ENCODE peak calls at places on chromosomes 5 and 9, in eight cellular contexts. R is AG09309; O is PC-3; M is tibial artery; E is heart right ventricle; W is left ventricle myocardium inferior; D is mucosa of descending colon; B is activated CD8-positive, alpha-beta T cell treated with anti-CD3 and anti-CD28 coated beads for 36 hours. V is an unnamed sample.

GRCh38 chr9:137478613-137479314 is 19.6 kb upstream of the NSMF start:
- DNase-seq in M (peak; percentile 60), O (no peak), D (no peak), B (no peak), E (no peak), W (no peak), R (no peak), V (no peak)

GRCh38 chr5:114223866-114224265 is 138.0 kb upstream of the KCNN2 start:
- DNase-seq in B (no peak), O (peak; percentile 58), D (peak; percentile 3), R (no peak), W (no peak), M (no peak), E (no peak), V (no peak)

GRCh38 chr5:145543968-145544367 is 291.2 kb downstream of the PRELID2 start:
- DNase-seq in M (no peak), R (no peak), O (no peak), W (no peak), B (no peak), D (peak; percentile 52), E (no peak), V (no peak)

GRCh38 chr5:93579561-93580386 is 1.2 kb downstream of the NR2F1-AS1 start:
- DNase-seq in O (peak; percentile 51), W (no peak), R (no peak), E (no peak), B (no peak), D (no peak), M (no peak), V (no peak)

GRCh38 chr9:6931913-6932312 is 174.1 kb downstream of the KDM4C start:
- DNase-seq in B (peak; percentile 87), W (no peak), D (peak; percentile 15), R (no peak), M (no peak), E (peak; percentile 54), O (peak; percentile 56), V (no peak)

GRCh38 chr5:147746986-147747385 is 35.5 kb downstream of the JAKMIP2 start:
- DNase-seq in B (no peak), E (no peak), D (no peak), R (no peak), M (no peak), O (no peak), W (no peak), V (no peak)

GRCh38 chr9:35570709-35571108 is 34.4 kb upstream of the TESK1 start:
- DNase-seq in O (no peak), E (no peak), B (peak; percentile 77), W (no peak), M (no peak), R (no peak), D (no peak), V (no peak)

GRCh38 chr5:2680979-2681378 is 70.5 kb downstream of the IRX2 start:
- DNase-seq in O (peak; percentile 10), B (no peak), D (no peak), W (no peak), E (no peak), M (no peak), R (no peak), V (no peak)

GRCh38 chr5:77292026-77292757 is 81.7 kb downstream of the PDE8B start:
- DNase-seq in D (no peak), B (no peak), R (peak; percentile 46), W (no peak), M (no peak), O (peak; percentile 34), E (no peak), V (no peak)

GRCh38 chr5:93620487-93621339 is 37.7 kb downstream of the NR2F1 start:
- DNase-seq in W (peak; percentile 61), R (no peak), O (peak; percentile 80), B (peak; percentile 75), D (peak; percentile 81), M (peak; percentile 74), E (peak; percentile 45), V (peak; percentile 83)

GRCh38 chr9:81320909-81321482 is 368.4 kb downstream of the TLE1 start:
- DNase-seq in M (no peak), R (no peak), W (no peak), D (no peak), O (no peak), E (no peak), B (no peak), V (no peak)

GRCh38 chr9:122202099-122202498 is 26.7 kb downstream of the LHX6 start:
- DNase-seq in W (no peak), O (no peak), B (no peak), E (no peak), R (no peak), D (no peak), M (no peak), V (no peak)

GRCh38 chr9:88578486-88579362 is 43.7 kb downstream of the NXNL2 start:
- DNase-seq in E (peak; percentile 75), B (peak; percentile 77), O (peak; percentile 81), M (peak; percentile 89), D (peak; percentile 89), W (peak; percentile 75), R (no peak), V (peak; percentile 85)

GRCh38 chr9:103183569-103184191 is 188.5 kb downstream of the CYLC2 start:
- DNase-seq in W (no peak), O (peak; percentile 7), E (no peak), M (no peak), B (no peak), R (no peak), D (no peak), V (no peak)

GRCh38 chr5:176396330-176396729 is 7.8 kb downstream of the HIGD2A start:
- DNase-seq in E (no peak), O (no peak), M (no peak), D (no peak), R (no peak), W (no peak), B (no peak), V (no peak)
- TF ChIP-seq CTCF in E (no peak), O (no peak), M (no peak), D (no peak), R (no peak), W (no peak), B (no peak), V (no peak)

DNA sequence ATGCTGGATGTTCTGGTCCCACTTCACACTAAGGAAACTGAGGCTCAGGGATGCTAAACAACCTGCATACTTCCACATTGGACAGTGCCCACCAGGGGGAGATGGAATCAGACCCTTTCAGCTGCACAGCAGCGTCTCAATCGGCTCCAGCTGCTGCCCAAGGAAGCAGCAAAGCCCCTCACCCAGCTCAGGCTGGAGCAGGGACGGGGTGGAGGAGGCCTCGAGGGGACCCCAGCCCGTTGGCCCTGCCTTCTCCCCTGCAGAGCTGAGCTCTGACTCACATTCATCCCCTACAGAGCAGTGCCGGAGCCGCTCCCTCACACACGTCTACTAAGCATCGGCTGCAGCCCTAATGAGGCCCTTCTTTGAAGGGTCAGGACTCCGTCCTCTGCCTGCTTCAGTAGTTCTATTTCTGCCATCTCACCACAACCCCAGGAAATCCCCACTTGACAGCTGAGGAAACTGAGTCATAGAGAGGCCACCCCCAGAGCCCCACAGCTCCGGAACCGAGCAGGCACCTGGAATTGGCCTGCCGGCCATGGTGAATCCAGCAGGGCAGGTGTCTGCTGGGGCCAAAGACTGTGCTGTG is 21.5 kb upstream of the SUSD3 start:
- DNase-seq in R (no peak), B (no peak), E (no peak), W (no peak), D (no peak), M (no peak), O (no peak), V (peak; percentile 38)
- TF ChIP-seq CTCF in R (no peak), B (no peak), E (no peak), W (no peak), D (no peak), M (no peak), O (no peak), V (no peak)

GRCh38 chr5:406041-406440 is 36.9 kb upstream of the EXOC3 start:
- DNase-seq in O (no peak), E (no peak), B (no peak), D (no peak), W (no peak), R (no peak), M (no peak), V (no peak)

GRCh38 chr5:405421-405820 is 37.6 kb upstream of the EXOC3 start:
- DNase-seq in O (no peak), R (no peak), W (no peak), M (peak; percentile 32), D (no peak), B (no peak), E (no peak), V (no peak)

GRCh38 chr5:404666-405241 is 38.2 kb upstream of the EXOC3 start:
- DNase-seq in D (no peak), O (no peak), E (no peak), B (no peak), W (no peak), R (no peak), M (no peak), V (no peak)

GRCh38 chr5:402615-403359 is 40.2 kb upstream of the EXOC3 start:
- DNase-seq in M (peak; percentile 49), O (peak; percentile 43), R (no peak), W (no peak), B (peak; percentile 67), D (no peak), E (no peak), V (peak; percentile 72)

DNA sequence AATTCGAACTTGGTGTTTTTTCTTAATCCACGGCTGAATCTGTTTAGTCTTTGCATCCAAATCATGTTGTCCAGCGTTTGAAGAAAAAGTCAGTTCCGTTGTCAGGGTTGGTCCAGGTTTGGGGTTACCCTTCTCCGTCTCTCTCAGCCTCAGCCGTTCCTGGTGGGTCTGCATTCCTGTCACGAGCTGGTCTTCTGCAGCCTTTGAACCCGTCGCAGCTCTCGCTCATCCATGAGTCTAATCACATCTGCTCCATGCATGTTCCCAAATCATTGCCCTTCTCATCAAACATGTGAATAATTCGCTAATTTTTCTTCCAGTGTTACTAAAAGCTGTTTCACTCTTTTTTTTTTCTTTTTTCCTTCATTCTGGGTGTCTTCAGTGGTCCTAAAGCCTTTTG is 39.0 kb upstream of the EXOC3 start:
- DNase-seq in W (no peak), M (no peak), R (no peak), D (no peak), E (no peak), O (no peak), B (no peak), V (no peak)
- TF ChIP-seq CTCF in W (no peak), M (no peak), R (no peak), D (no peak), E (no peak), O (no peak), B (no peak), V (no peak)

GRCh38 chr9:95073918-95074317 is 243.6 kb downstream of the FANCC start:
- DNase-seq in E (no peak), R (no peak), O (no peak), M (no peak), W (no peak), B (no peak), D (no peak), V (no peak)

GRCh38 chr9:95071450-95071849 is 246.1 kb downstream of the FANCC start:
- DNase-seq in B (no peak), O (no peak), E (no peak), R (no peak), D (peak; percentile 0), M (no peak), W (no peak), V (no peak)

GRCh38 chr9:95074632-95075269 is 242.8 kb downstream of the FANCC start:
- DNase-seq in B (no peak), D (no peak), W (no peak), R (no peak), E (no peak), M (no peak), O (no peak), V (no peak)

GRCh38 chr9:95071925-95072324 is 245.6 kb downstream of the FANCC start:
- DNase-seq in R (no peak), W (no peak), O (no peak), M (no peak), B (no peak), E (peak; percentile 3), D (peak; percentile 0), V (no peak)

GRCh38 chr9:95073042-95073607 is 244.4 kb downstream of the FANCC start:
- DNase-seq in B (no peak), E (no peak), D (peak; percentile 28), R (no peak), O (peak; percentile 29), W (no peak), M (no peak), V (no peak)
- TF ChIP-seq CTCF in B (no peak), E (peak; percentile 34), D (no peak), R (peak; percentile 46), O (peak; percentile 43), W (peak; percentile 35), M (peak; percentile 22), V (no peak)

V was measured in GM13976.